ENCODE peak calls at places on chromosome 12, in nine cellular contexts. One of them, this sample, is unnamed.

GRCh38 chr12:113261847-113262470 is 40.7 kb downstream of the TPCN1 start:
- DNase-seq in dorsolateral prefrontal cortex: no peak
- DNase-seq in upper lobe of right lung: no peak
- DNase-seq in endodermal cell: no peak
- DNase-seq in GM23338: no peak
- DNase-seq in H9: no peak
- DNase-seq in fibroblast of the aortic adventitia: no peak
- DNase-seq in GM13977: no peak
- DNase-seq in tibial nerve: no peak
- DNase-seq in this sample: no peak

GRCh38 chr12:97109441-97109840 is 202.4 kb downstream of the NEDD1 start:
- DNase-seq in fibroblast of the aortic adventitia: no peak
- DNase-seq in tibial nerve: no peak
- DNase-seq in dorsolateral prefrontal cortex: no peak
- DNase-seq in GM13977: no peak
- DNase-seq in GM23338: no peak
- DNase-seq in endodermal cell: no peak
- DNase-seq in upper lobe of right lung: no peak
- DNase-seq in H9: no peak
- DNase-seq in this sample: no peak

GRCh38 chr12:726281-727140 is 25.9 kb upstream of the WNK1 start:
- DNase-seq in H9: no peak
- DNase-seq in dorsolateral prefrontal cortex: no peak
- DNase-seq in GM23338: no peak
- DNase-seq in GM13977: no peak
- DNase-seq in tibial nerve: no peak
- DNase-seq in endodermal cell: no peak
- DNase-seq in fibroblast of the aortic adventitia: peak
- DNase-seq in upper lobe of right lung: no peak
- DNase-seq in this sample: no peak

GRCh38 chr12:24643120-24644119 is 305.5 kb downstream of the BCAT1 start:
- DNase-seq in dorsolateral prefrontal cortex: no peak
- DNase-seq in fibroblast of the aortic adventitia: no peak
- DNase-seq in upper lobe of right lung: no peak
- DNase-seq in H9: no peak
- DNase-seq in endodermal cell: no peak
- DNase-seq in GM13977: no peak
- DNase-seq in GM23338: no peak
- DNase-seq in tibial nerve: no peak
- DNase-seq in this sample: no peak

GRCh38 chr12:62113366-62114011 is 146.7 kb upstream of the USP15 start:
- DNase-seq in tibial nerve: no peak
- DNase-seq in GM13977: no peak
- DNase-seq in GM23338: peak
- DNase-seq in dorsolateral prefrontal cortex: no peak
- DNase-seq in endodermal cell: peak
- DNase-seq in upper lobe of right lung: no peak
- DNase-seq in fibroblast of the aortic adventitia: no peak
- DNase-seq in H9: peak
- DNase-seq in this sample: no peak

GRCh38 chr12:115942346-115942745 is 335.1 kb downstream of the MED13L start:
- DNase-seq in endodermal cell: peak
- DNase-seq in GM23338: no peak
- DNase-seq in tibial nerve: no peak
- DNase-seq in upper lobe of right lung: no peak
- DNase-seq in H9: no peak
- DNase-seq in GM13977: no peak
- DNase-seq in fibroblast of the aortic adventitia: no peak
- DNase-seq in dorsolateral prefrontal cortex: no peak
- DNase-seq in this sample: no peak

GRCh38 chr12:88833641-88834116 is 253.4 kb upstream of the KITLG start:
- DNase-seq in dorsolateral prefrontal cortex: no peak
- DNase-seq in fibroblast of the aortic adventitia: no peak
- DNase-seq in upper lobe of right lung: no peak
- DNase-seq in H9: no peak
- DNase-seq in tibial nerve: no peak
- DNase-seq in endodermal cell: no peak
- DNase-seq in GM13977: no peak
- DNase-seq in GM23338: no peak
- DNase-seq in this sample: no peak

GRCh38 chr12:124680863-124681778 is 113.7 kb upstream of the NCOR2 start:
- DNase-seq in H9: peak
- DNase-seq in tibial nerve: peak
- DNase-seq in dorsolateral prefrontal cortex: no peak
- DNase-seq in GM23338: peak
- DNase-seq in GM13977: peak
- DNase-seq in upper lobe of right lung: no peak
- DNase-seq in endodermal cell: peak
- DNase-seq in fibroblast of the aortic adventitia: peak
- DNase-seq in this sample: peak

GRCh38 chr12:6041891-6042290 is 82.6 kb downstream of the VWF start:
- DNase-seq in dorsolateral prefrontal cortex: no peak
- DNase-seq in tibial nerve: no peak
- DNase-seq in GM13977: no peak
- DNase-seq in H9: no peak
- DNase-seq in GM23338: no peak
- DNase-seq in endodermal cell: no peak
- DNase-seq in upper lobe of right lung: no peak
- DNase-seq in fibroblast of the aortic adventitia: no peak
- DNase-seq in this sample: no peak

GRCh38 chr12:7716391-7716790 is 5.2 kb downstream of the DPPA3 start:
- DNase-seq in endodermal cell: no peak
- DNase-seq in dorsolateral prefrontal cortex: no peak
- DNase-seq in GM13977: no peak
- DNase-seq in tibial nerve: no peak
- DNase-seq in upper lobe of right lung: no peak
- DNase-seq in fibroblast of the aortic adventitia: no peak
- DNase-seq in H9: no peak
- DNase-seq in GM23338: peak
- DNase-seq in this sample: no peak

GRCh38 chr12:14572401-14572800 is 4.7 kb upstream of the PLBD1 start:
- DNase-seq in GM23338: peak
- DNase-seq in upper lobe of right lung: no peak
- DNase-seq in H9: no peak
- DNase-seq in tibial nerve: no peak
- DNase-seq in endodermal cell: no peak
- DNase-seq in dorsolateral prefrontal cortex: no peak
- DNase-seq in GM13977: no peak
- DNase-seq in fibroblast of the aortic adventitia: no peak
- DNase-seq in this sample: no peak

GRCh38 chr12:45049912-45050318 is 984 bp downstream of the DBX2 start:
- DNase-seq in fibroblast of the aortic adventitia: peak
- DNase-seq in endodermal cell: no peak
- DNase-seq in upper lobe of right lung: no peak
- DNase-seq in H9: no peak
- DNase-seq in dorsolateral prefrontal cortex: no peak
- DNase-seq in tibial nerve: no peak
- DNase-seq in GM23338: peak
- DNase-seq in GM13977: no peak
- DNase-seq in this sample: no peak

GRCh38 chr12:114835031-114835430 is 151.1 kb upstream of the TBX3 start:
- DNase-seq in tibial nerve: no peak
- DNase-seq in GM13977: no peak
- DNase-seq in upper lobe of right lung: no peak
- DNase-seq in GM23338: no peak
- DNase-seq in endodermal cell: no peak
- DNase-seq in dorsolateral prefrontal cortex: no peak
- DNase-seq in H9: no peak
- DNase-seq in fibroblast of the aortic adventitia: peak
- DNase-seq in this sample: no peak

GRCh38 chr12:11884661-11885060 is 186.1 kb upstream of the BCL2L14 start:
- DNase-seq in GM13977: no peak
- DNase-seq in tibial nerve: no peak
- DNase-seq in dorsolateral prefrontal cortex: no peak
- DNase-seq in fibroblast of the aortic adventitia: no peak
- DNase-seq in upper lobe of right lung: no peak
- DNase-seq in H9: no peak
- DNase-seq in GM23338: no peak
- DNase-seq in endodermal cell: no peak
- DNase-seq in this sample: no peak

GRCh38 chr12:119334459-119335170 is at the start of gene CCDC60:
- DNase-seq in H9: peak
- DNase-seq in endodermal cell: peak
- DNase-seq in GM23338: peak
- DNase-seq in upper lobe of right lung: peak
- DNase-seq in GM13977: no peak
- DNase-seq in fibroblast of the aortic adventitia: no peak
- DNase-seq in dorsolateral prefrontal cortex: no peak
- DNase-seq in tibial nerve: no peak
- DNase-seq in this sample: no peak

GRCh38 chr12:18246057-18246456 is 15.3 kb upstream of the PIK3C2G start:
- DNase-seq in upper lobe of right lung: no peak
- DNase-seq in dorsolateral prefrontal cortex: no peak
- DNase-seq in tibial nerve: no peak
- DNase-seq in fibroblast of the aortic adventitia: no peak
- DNase-seq in endodermal cell: no peak
- DNase-seq in GM13977: no peak
- DNase-seq in GM23338: peak
- DNase-seq in H9: no peak
- DNase-seq in this sample: no peak
- TF ChIP-seq CTCF in upper lobe of right lung: no peak
- TF ChIP-seq CTCF in dorsolateral prefrontal cortex: no peak
- TF ChIP-seq CTCF in tibial nerve: no peak
- TF ChIP-seq CTCF in fibroblast of the aortic adventitia: peak
- TF ChIP-seq CTCF in endodermal cell: peak
- TF ChIP-seq CTCF in GM13977: no peak
- TF ChIP-seq CTCF in GM23338: peak
- TF ChIP-seq CTCF in H9: peak
- TF ChIP-seq CTCF in this sample: no peak

GRCh38 chr12:74626397-74626796 is 88.8 kb downstream of the ATXN7L3B start:
- DNase-seq in endodermal cell: no peak
- DNase-seq in dorsolateral prefrontal cortex: no peak
- DNase-seq in H9: no peak
- DNase-seq in GM23338: no peak
- DNase-seq in upper lobe of right lung: no peak
- DNase-seq in fibroblast of the aortic adventitia: no peak
- DNase-seq in GM13977: no peak
- DNase-seq in tibial nerve: no peak
- DNase-seq in this sample: no peak

GRCh38 chr12:74624206-74624605 is 86.6 kb downstream of the ATXN7L3B start:
- DNase-seq in endodermal cell: no peak
- DNase-seq in fibroblast of the aortic adventitia: no peak
- DNase-seq in H9: no peak
- DNase-seq in dorsolateral prefrontal cortex: no peak
- DNase-seq in GM13977: no peak
- DNase-seq in upper lobe of right lung: no peak
- DNase-seq in GM23338: no peak
- DNase-seq in tibial nerve: no peak
- DNase-seq in this sample: no peak

GRCh38 chr12:74619886-74620285 is 82.3 kb downstream of the ATXN7L3B start:
- DNase-seq in endodermal cell: no peak
- DNase-seq in dorsolateral prefrontal cortex: no peak
- DNase-seq in tibial nerve: no peak
- DNase-seq in GM23338: no peak
- DNase-seq in H9: no peak
- DNase-seq in upper lobe of right lung: no peak
- DNase-seq in fibroblast of the aortic adventitia: no peak
- DNase-seq in GM13977: no peak
- DNase-seq in this sample: no peak

DNA sequence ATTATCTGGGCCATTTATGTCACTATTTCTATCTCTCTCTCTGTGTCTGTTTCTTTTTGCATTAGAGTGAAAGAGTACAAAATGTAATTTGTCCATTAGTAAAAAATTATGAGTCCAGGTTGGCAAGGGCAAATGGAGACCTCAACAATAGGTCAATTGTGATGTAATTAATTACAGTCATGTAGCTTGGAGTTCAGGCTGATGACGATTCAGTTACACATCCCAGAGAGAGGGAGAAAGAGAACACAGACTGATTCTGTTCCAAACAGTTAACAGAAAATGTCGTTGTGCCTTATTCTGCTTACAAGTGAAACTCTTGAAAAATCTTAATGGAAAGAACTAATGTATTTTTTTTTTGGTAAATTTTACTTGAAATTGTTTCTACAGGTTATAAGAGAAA is 83.3 kb downstream of the ATXN7L3B start:
- DNase-seq in GM23338: no peak
- DNase-seq in fibroblast of the aortic adventitia: no peak
- DNase-seq in upper lobe of right lung: no peak
- DNase-seq in GM13977: no peak
- DNase-seq in dorsolateral prefrontal cortex: no peak
- DNase-seq in H9: no peak
- DNase-seq in tibial nerve: no peak
- DNase-seq in endodermal cell: no peak
- DNase-seq in this sample: no peak
- TF ChIP-seq CTCF in GM23338: no peak
- TF ChIP-seq CTCF in fibroblast of the aortic adventitia: no peak
- TF ChIP-seq CTCF in upper lobe of right lung: no peak
- TF ChIP-seq CTCF in GM13977: no peak
- TF ChIP-seq CTCF in dorsolateral prefrontal cortex: no peak
- TF ChIP-seq CTCF in H9: no peak
- TF ChIP-seq CTCF in tibial nerve: no peak
- TF ChIP-seq CTCF in endodermal cell: no peak
- TF ChIP-seq CTCF in this sample: no peak

GRCh38 chr12:109016978-109017377 is 3.9 kb downstream of the SVOP start:
- DNase-seq in GM13977: no peak
- DNase-seq in tibial nerve: no peak
- DNase-seq in H9: peak
- DNase-seq in endodermal cell: peak
- DNase-seq in fibroblast of the aortic adventitia: no peak
- DNase-seq in upper lobe of right lung: no peak
- DNase-seq in GM23338: no peak
- DNase-seq in dorsolateral prefrontal cortex: no peak
- DNase-seq in this sample: no peak
- TF ChIP-seq CTCF in GM13977: no peak
- TF ChIP-seq CTCF in tibial nerve: no peak
- TF ChIP-seq CTCF in H9: no peak
- TF ChIP-seq CTCF in endodermal cell: no peak
- TF ChIP-seq CTCF in fibroblast of the aortic adventitia: no peak
- TF ChIP-seq CTCF in upper lobe of right lung: no peak
- TF ChIP-seq CTCF in GM23338: no peak
- TF ChIP-seq CTCF in dorsolateral prefrontal cortex: no peak
- TF ChIP-seq CTCF in this sample: no peak

GRCh38 chr12:69881771-69882170 is 56.7 kb downstream of the MYRFL start:
- DNase-seq in upper lobe of right lung: no peak
- DNase-seq in H9: no peak
- DNase-seq in GM23338: no peak
- DNase-seq in tibial nerve: no peak
- DNase-seq in endodermal cell: no peak
- DNase-seq in GM13977: no peak
- DNase-seq in dorsolateral prefrontal cortex: no peak
- DNase-seq in fibroblast of the aortic adventitia: no peak
- DNase-seq in this sample: no peak

GRCh38 chr12:69879007-69879960 is 54.3 kb downstream of the MYRFL start:
- DNase-seq in H9: peak
- DNase-seq in tibial nerve: peak
- DNase-seq in endodermal cell: peak
- DNase-seq in dorsolateral prefrontal cortex: peak
- DNase-seq in GM13977: peak
- DNase-seq in upper lobe of right lung: peak
- DNase-seq in GM23338: peak
- DNase-seq in fibroblast of the aortic adventitia: peak
- DNase-seq in this sample: peak

GRCh38 chr12:69884386-69884785 is 59.4 kb downstream of the MYRFL start:
- DNase-seq in GM23338: no peak
- DNase-seq in GM13977: no peak
- DNase-seq in dorsolateral prefrontal cortex: no peak
- DNase-seq in endodermal cell: no peak
- DNase-seq in tibial nerve: no peak
- DNase-seq in H9: no peak
- DNase-seq in upper lobe of right lung: no peak
- DNase-seq in fibroblast of the aortic adventitia: no peak
- DNase-seq in this sample: no peak

GRCh38 chr12:69885656-69886055 is 60.6 kb downstream of the MYRFL start:
- DNase-seq in GM13977: peak
- DNase-seq in fibroblast of the aortic adventitia: no peak
- DNase-seq in endodermal cell: no peak
- DNase-seq in tibial nerve: no peak
- DNase-seq in upper lobe of right lung: no peak
- DNase-seq in H9: no peak
- DNase-seq in dorsolateral prefrontal cortex: no peak
- DNase-seq in GM23338: no peak
- DNase-seq in this sample: peak

GRCh38 chr12:69880566-69880965 is 55.5 kb downstream of the MYRFL start:
- DNase-seq in GM13977: no peak
- DNase-seq in fibroblast of the aortic adventitia: peak
- DNase-seq in upper lobe of right lung: no peak
- DNase-seq in tibial nerve: no peak
- DNase-seq in endodermal cell: peak
- DNase-seq in GM23338: peak
- DNase-seq in H9: peak
- DNase-seq in dorsolateral prefrontal cortex: no peak
- DNase-seq in this sample: no peak
- TF ChIP-seq CTCF in GM13977: no peak
- TF ChIP-seq CTCF in fibroblast of the aortic adventitia: no peak
- TF ChIP-seq CTCF in upper lobe of right lung: no peak
- TF ChIP-seq CTCF in tibial nerve: no peak
- TF ChIP-seq CTCF in endodermal cell: peak
- TF ChIP-seq CTCF in GM23338: peak
- TF ChIP-seq CTCF in H9: peak
- TF ChIP-seq CTCF in dorsolateral prefrontal cortex: no peak
- TF ChIP-seq CTCF in this sample: no peak